ENCODE peak calls at places on chromosomes 7 and 10, in four cellular contexts. E is H9, T is trophoblast cell, V is H1. H is an unnamed sample. For H3K79me2, the result is how much of the 10 kb centered on the place peaks cover.

GRCh38 chr7:114087674-114088539 is 169.1 kb upstream of the PPP1R3A start:
- DNase-seq in E (peak), T (no peak), V (peak), H (peak)

GRCh38 chr10:7945469-7946187 is 108.9 kb upstream of the GATA3 start:
- DNase-seq in E (no peak), T (no peak), V (no peak), H (peak)

GRCh38 chr7:17944720-17945119 is 4.4 kb upstream of the SNX13 start:
- DNase-seq in E (no peak), T (peak), V (no peak), H (no peak)

GRCh38 chr10:71213127-71213616 is 802 bp downstream of the UNC5B start:
- DNase-seq in E (peak), T (peak), V (peak), H (peak)

GRCh38 chr7:35754741-35755140 is 46.1 kb upstream of the SEPTIN7 start:
- DNase-seq in E (no peak), T (no peak), V (no peak), H (peak)

GRCh38 chr10:28984431-28984830 is 304.4 kb upstream of the LYZL1 start:
- DNase-seq in E (no peak), T (peak), V (no peak), H (peak)

GRCh38 chr7:2126621-2127020 is 106.1 kb downstream of the MAD1L1 start:
- DNase-seq in E (no peak), T (no peak), V (no peak), H (no peak)

GRCh38 chr7:121167971-121168370 is 160.8 kb upstream of the WNT16 start:
- DNase-seq in E (no peak), T (peak), V (no peak), H (no peak)

GRCh38 chr10:77715081-77715480 is 77.5 kb upstream of the KCNMA1 start:
- DNase-seq in E (no peak), T (peak), V (no peak), H (peak)

GRCh38 chr7:127678947-127679346 is 27.0 kb downstream of the SND1 start:
- DNase-seq in E (no peak), T (no peak), V (no peak), H (no peak)

GRCh38 chr7:155951554-155952158 is 139.4 kb upstream of the SHH start:
- DNase-seq in E (no peak), T (peak), V (no peak), H (peak)

GRCh38 chr10:59082249-59082648 is 94.2 kb upstream of the PHYHIPL start:
- DNase-seq in E (no peak), T (no peak), V (no peak), H (no peak)

GRCh38 chr7:38932509-38933168 is 23.6 kb upstream of the VPS41 start:
- DNase-seq in E (peak), T (peak), V (peak), H (peak)

GRCh38 chr7:128863433-128863989 is 855 bp downstream of the ATP6V1F start:
- DNase-seq in E (peak), T (peak), V (peak), H (peak)

GRCh38 chr10:42879380-42880254 is 97.0 kb downstream of the BMS1 start:
- DNase-seq in E (no peak), T (no peak), V (no peak), H (no peak)

GRCh38 chr7:129970816-129971215 is 18.1 kb upstream of the UBE2H start:
- DNase-seq in E (no peak), T (peak), V (no peak), H (no peak)

GRCh38 chr7:79298145-79298760 is 155.2 kb downstream of the MAGI2 start:
- DNase-seq in E (no peak), T (peak), V (no peak), H (peak)

GRCh38 chr7:142516038-142516501 is 233.2 kb upstream of the PRSS1 start:
- DNase-seq in E (peak), T (peak), V (peak), H (peak)

GRCh38 chr10:119655566-119656001 is 4.4 kb downstream of the BAG3 start:
- DNase-seq in E (no peak), T (peak), V (no peak), H (no peak)

GRCh38 chr7:157506268-157506667 is 169.5 kb downstream of the DNAJB6 start:
- DNase-seq in E (peak), T (no peak), V (no peak), H (no peak)

GRCh38 chr7:72343991-72344390 is 68.1 kb downstream of the CALN1 start:
- DNase-seq in E (peak), T (no peak), V (peak), H (peak)

GRCh38 chr10:100519321-100520051 is at the start of gene SEC31B:
- DNase-seq in E (peak), T (peak), V (peak), H (peak)

GRCh38 chr10:92265687-92266258 is 25.1 kb downstream of the CPEB3 start:
- DNase-seq in E (no peak), T (no peak), V (no peak), H (no peak)

GRCh38 chr7:90387470-90388240 is 15.6 kb upstream of the CLDN12 start:
- DNase-seq in E (no peak), T (no peak), V (no peak), H (peak)

GRCh38 chr7:15326044-15326644 is 235.7 kb downstream of the AGMO start:
- DNase-seq in E (no peak), T (peak), V (no peak), H (peak)

GRCh38 chr10:17838080-17838634 is 29.0 kb downstream of the MRC1 start:
- DNase-seq in E (no peak), T (no peak), V (no peak), H (no peak)

GRCh38 chr10:90138844-90139243 is 437.5 kb downstream of the KIF20B start:
- DNase-seq in E (no peak), T (peak), V (no peak), H (peak)

GRCh38 chr7:135665072-135665471 is 2.8 kb downstream of the STMP1 start:
- DNase-seq in E (no peak), T (no peak), V (no peak), H (no peak)

GRCh38 chr7:135666156-135666555 is 3.8 kb downstream of the STMP1 start:
- DNase-seq in E (no peak), T (peak), V (no peak), H (no peak)

GRCh38 chr7:135662123-135662372 is 266 bp upstream of the STMP1 start:
- DNase-seq in E (no peak), T (no peak), V (no peak), H (no peak)

GRCh38 chr7:135662373-135663114 is at the start of gene STMP1:
- DNase-seq in E (peak), T (peak), V (peak), H (peak)

DNA sequence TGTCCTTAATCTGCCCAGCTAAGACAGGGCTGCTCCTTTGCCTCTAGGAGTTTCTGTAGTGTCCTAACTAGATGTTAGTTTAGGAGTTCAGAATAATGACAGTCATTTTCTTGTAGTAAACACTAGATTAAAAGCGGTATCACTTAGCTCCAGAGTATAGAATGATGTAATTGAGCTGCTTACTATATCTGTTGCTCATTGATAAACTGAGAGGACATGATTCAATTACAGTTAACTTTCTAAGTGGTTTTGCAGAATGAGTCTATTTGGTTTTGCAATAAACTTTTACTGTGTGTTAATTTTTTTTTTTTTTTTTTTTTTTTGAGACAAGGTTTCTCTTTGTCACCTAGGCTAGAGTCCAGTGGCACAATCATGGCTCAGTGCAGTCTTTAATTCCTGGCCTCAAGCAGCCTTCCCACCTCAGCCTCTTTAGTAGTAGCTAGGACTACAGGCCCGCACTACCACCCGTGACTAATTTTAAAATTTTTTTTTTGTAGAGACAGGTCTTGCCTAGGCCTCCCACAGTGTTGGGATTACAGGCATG is 1.8 kb downstream of the STMP1 start:
- DNase-seq in E (no peak), T (peak), V (no peak), H (no peak)
- H3K79me2 ChIP-seq in E (under half), T (under half), V (under half), H (under half)

DNA sequence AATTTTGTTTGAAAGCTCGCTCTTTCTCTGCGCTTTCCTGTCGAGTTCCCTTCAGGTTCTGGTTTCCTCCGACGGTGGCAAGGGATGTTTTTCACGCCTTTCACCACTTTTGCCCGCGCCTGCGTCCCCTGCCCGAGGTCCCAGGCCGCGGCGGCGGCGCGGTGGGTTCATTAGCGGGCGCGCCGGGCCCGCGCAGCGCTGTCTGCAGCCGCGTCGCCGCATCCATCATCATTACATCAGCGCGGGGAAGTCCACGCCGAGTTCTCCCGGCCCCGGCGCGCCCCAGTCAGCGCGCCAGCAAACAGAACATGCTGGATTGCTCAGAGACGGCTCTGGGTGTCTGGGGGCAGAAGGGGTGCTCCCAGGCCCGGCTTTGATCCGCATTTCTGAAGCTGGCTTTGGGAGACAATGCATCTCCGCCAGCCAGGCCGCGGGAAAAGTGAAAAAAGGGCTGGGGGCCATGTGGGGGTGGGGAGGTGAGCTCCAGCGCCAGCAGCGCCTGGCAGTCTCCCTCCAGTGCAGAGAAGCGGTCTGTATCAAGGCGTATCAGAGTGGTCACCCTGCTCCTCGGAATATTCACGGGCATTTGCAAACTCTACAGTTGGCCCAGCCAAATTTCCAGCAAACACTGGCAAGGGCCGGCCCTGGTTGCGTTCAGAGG is 8.9 kb downstream of the GLI3 start:
- DNase-seq in E (peak), T (peak), V (peak), H (peak)
- H3K18ac ChIP-seq in E (peak), T (peak), V (peak), H (peak)

DNA sequence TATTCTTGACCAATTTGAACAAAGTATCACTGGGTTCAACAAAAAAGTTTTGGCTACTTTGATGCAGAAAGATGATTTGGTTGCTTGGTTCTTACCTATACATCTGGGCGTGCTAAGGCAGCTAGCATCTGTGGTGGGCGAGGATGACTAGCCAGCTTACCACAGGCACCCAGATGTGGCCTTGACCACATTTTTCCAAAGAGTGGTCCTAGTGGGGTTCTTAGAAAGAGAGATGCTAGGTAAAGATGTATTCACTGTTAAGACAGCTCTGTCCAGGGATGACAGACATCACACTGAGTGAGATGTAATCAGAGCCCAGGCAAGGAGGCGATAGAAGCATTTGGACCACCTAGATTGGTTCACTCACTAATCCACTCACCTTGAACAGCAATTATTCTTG is 785 bp downstream of the DNTT start:
- DNase-seq in E (no peak), T (no peak), V (no peak), H (no peak)
- H3K9ac ChIP-seq in E (no peak), T (no peak), V (no peak), H (no peak)

GRCh38 chr7:28078036-28078901 is 102.3 kb downstream of the JAZF1 start:
- DNase-seq in E (no peak), T (peak), V (no peak), H (no peak)

GRCh38 chr7:28077616-28078015 is 103.0 kb downstream of the JAZF1 start:
- DNase-seq in E (no peak), T (no peak), V (no peak), H (no peak)

GRCh38 chr7:28072876-28073514 is 107.6 kb downstream of the JAZF1 start:
- DNase-seq in E (no peak), T (no peak), V (no peak), H (no peak)

GRCh38 chr7:28076421-28077163 is 104.0 kb downstream of the JAZF1 start:
- DNase-seq in E (no peak), T (peak), V (no peak), H (no peak)

GRCh38 chr7:28075674-28076358 is 104.8 kb downstream of the JAZF1 start:
- DNase-seq in E (no peak), T (peak), V (no peak), H (no peak)
- H3K79me2 ChIP-seq in E (under half), T (under half), V (under half), H (under half)

DNA sequence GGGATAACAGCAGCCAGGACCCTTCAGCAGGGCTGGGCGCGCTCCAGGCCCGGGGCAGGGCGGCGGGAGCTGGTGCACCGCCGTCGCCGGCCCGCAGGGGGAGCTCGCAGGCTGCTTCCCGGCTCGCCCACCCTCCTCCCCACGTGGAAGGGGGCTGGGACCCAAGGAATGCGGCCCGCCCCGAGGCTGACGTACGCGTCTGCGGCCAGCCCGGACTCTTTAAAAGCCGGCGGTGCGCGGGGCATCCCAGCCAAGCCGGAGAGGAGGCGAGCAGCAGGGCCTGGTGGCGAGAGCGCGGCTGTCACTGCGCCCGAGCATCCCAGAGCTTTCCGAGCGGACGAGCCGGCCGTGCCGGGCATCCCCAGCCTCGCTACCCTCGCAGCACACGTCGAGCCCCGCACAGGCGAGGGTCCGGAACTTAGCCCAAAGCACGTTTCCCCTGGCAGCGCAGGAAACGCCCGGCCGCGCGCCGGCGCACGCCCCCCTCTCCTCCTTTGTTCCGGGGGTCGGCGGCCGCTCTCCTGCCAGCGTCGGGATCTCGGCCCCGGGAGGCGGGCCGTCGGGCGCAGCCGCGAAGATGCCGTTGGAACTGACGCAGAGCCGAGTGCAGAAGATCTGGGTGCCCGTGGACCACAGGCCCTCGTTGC is at the start of gene PFKFB3:
- DNase-seq in E (peak), T (peak), V (peak), H (peak)
- H3K18ac ChIP-seq in E (peak), T (peak), V (peak), H (peak)

GRCh38 chr10:122323941-122324675 is 50.4 kb upstream of the PLEKHA1 start:
- DNase-seq in E (no peak), T (peak), V (no peak), H (no peak)
- H3K9ac ChIP-seq in E (no peak), T (no peak), V (no peak), H (no peak)

GRCh38 chr7:73520673-73521635 is 1.1 kb downstream of the BAZ1B start:
- DNase-seq in E (no peak), T (peak), V (no peak), H (peak)

GRCh38 chr7:73518470-73518869 is 3.6 kb downstream of the BAZ1B start:
- DNase-seq in E (no peak), T (no peak), V (no peak), H (no peak)

GRCh38 chr7:73522081-73522818 is at the start of gene BAZ1B:
- DNase-seq in E (peak), T (peak), V (peak), H (peak)

GRCh38 chr7:73521636-73522080 is 435 bp downstream of the BAZ1B start:
- DNase-seq in E (peak), T (peak), V (peak), H (peak)

DNA sequence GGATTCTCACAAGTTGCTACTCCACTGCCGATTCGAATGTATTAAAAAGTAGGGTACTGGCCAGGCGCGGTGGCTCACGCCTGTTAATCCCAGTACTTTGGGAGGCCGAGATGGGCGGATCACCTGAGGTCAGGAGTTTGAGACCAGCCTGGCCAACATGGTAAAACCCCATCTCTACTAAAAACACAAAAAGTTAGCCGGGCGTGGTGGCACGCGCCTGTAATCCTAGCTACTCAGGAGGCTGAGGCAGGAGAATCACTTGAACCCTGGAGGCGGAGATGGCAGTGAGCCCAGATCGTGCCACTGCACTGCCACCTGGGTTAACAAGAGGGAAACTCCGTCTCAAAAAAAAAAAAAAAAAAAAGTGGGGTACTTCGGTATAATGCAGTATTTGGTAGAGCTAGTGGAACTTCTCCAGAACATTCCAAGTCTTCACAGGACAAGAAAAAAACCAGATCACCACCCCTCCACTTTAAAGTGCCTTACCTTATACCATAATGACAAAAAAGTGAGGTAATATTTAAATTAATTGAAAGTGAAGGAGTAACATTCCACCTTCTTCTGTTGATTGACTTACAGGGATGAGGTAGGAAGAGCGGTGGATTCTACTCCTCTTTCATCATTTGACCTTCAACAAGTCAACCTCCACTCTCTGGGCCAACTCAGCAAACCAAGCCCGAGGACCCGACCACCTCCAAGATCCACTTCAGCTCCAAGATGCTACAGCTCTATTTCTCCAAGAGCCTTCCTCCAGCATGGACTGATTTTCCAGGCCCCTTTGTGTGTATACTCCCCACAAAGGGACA is 2.0 kb downstream of the BAZ1B start:
- DNase-seq in E (no peak), T (no peak), V (no peak), H (peak)
- H3K79me2 ChIP-seq in E (half or more), T (under half), V (half or more), H (half or more)